ENCODE peak calls at places on chromosomes 16 and 17, in four cellular contexts. E is GM12878, D is heart left ventricle, L is spleen. X is an unnamed sample.

GRCh38 chr17:43140396-43141332 is 15.5 kb upstream of the BRCA1 start:
- DNase-seq in E (no peak), L (no peak), D (no peak), X (no peak)

GRCh38 chr17:19380551-19381284 is 2.4 kb downstream of the MAPK7 start:
- DNase-seq in L (peak; percentile 74), E (no peak), D (no peak), X (peak; percentile 82)

GRCh38 chr16:9159839-9160550 is 68.6 kb downstream of the HAPSTR1 start:
- DNase-seq in E (peak; percentile 4), D (peak; percentile 40), L (no peak), X (no peak)

GRCh38 chr16:24950275-24950674 is 64.9 kb downstream of the ARHGAP17 start:
- DNase-seq in L (no peak), E (no peak), D (no peak), X (no peak)

GRCh38 chr16:81405702-81406113 is 38.9 kb upstream of the CMIP start:
- DNase-seq in L (no peak), D (no peak), E (no peak), X (no peak)

GRCh38 chr16:84367297-84367680 is 1.0 kb upstream of the ATP2C2 start:
- DNase-seq in E (no peak), L (peak; percentile 82), D (no peak), X (no peak)

GRCh38 chr17:28816540-28816939 is 26.1 kb downstream of the FAM222B start:
- DNase-seq in E (no peak), L (no peak), D (no peak), X (no peak)

GRCh38 chr17:75853410-75853809 is 1.7 kb downstream of the WBP2 start:
- DNase-seq in D (no peak), L (no peak), E (no peak), X (no peak)

GRCh38 chr16:88740727-88741055 is 34.4 kb downstream of the CTU2 start:
- DNase-seq in E (no peak), D (no peak), L (no peak), X (no peak)

GRCh38 chr17:63568563-63568962 is 18.3 kb downstream of the DCAF7 start:
- DNase-seq in D (no peak), E (no peak), L (no peak), X (no peak)

GRCh38 chr17:32876414-32877163 is at the start of gene MYO1D:
- DNase-seq in L (peak; percentile 89), E (no peak), D (peak; percentile 54), X (peak; percentile 90)

GRCh38 chr16:5642470-5642869 is 544.9 kb upstream of the EEF2KMT start:
- DNase-seq in E (no peak), L (no peak), D (no peak), X (no peak)

GRCh38 chr17:347309-347708 is 5.3 kb downstream of the RPH3AL start:
- DNase-seq in D (no peak), E (no peak), L (peak; percentile 31), X (no peak)

GRCh38 chr17:65551641-65552040 is 9.8 kb downstream of the AXIN2 start:
- DNase-seq in L (peak; percentile 11), E (no peak), D (no peak), X (no peak)

GRCh38 chr17:75908201-75908600 is 3.5 kb upstream of the MRPL38 start:
- DNase-seq in L (no peak), D (peak; percentile 45), E (no peak), X (peak; percentile 72)

GRCh38 chr17:77372444-77373297 is 231.9 kb downstream of the SEC14L1 start:
- DNase-seq in E (no peak), D (peak; percentile 91), L (peak; percentile 95), X (peak; percentile 61)

GRCh38 chr17:56896968-56897359 is 16.9 kb downstream of the TRIM25 start:
- DNase-seq in L (no peak), D (no peak), E (no peak), X (peak; percentile 69)

GRCh38 chr17:68539536-68540469 is 27.6 kb downstream of the PRKAR1A start:
- DNase-seq in D (no peak), L (no peak), E (no peak), X (no peak)

GRCh38 chr17:56652608-56653007 is 59.1 kb downstream of the NOG start:
- DNase-seq in D (no peak), L (no peak), E (no peak), X (no peak)

GRCh38 chr17:66904760-66905637 is 59.5 kb upstream of the CACNG4 start:
- DNase-seq in D (peak; percentile 35), L (peak; percentile 38), E (no peak), X (no peak)

GRCh38 chr17:70780031-70780430 is 610.7 kb downstream of the KCNJ2 start:
- DNase-seq in L (no peak), E (no peak), D (no peak), X (no peak)

GRCh38 chr16:9033125-9033830 is 58.2 kb upstream of the HAPSTR1 start:
- DNase-seq in L (no peak), E (no peak), D (no peak), X (no peak)

GRCh38 chr16:89918453-89919347 is at the start of gene MC1R:
- DNase-seq in E (no peak), D (no peak), L (no peak), X (no peak)

GRCh38 chr16:19067349-19068236 is at the start of gene COQ7:
- DNase-seq in E (peak; percentile 96), L (peak; percentile 99), D (peak; percentile 99), X (peak; percentile 99)

GRCh38 chr17:1490643-1491405 is 1.7 kb downstream of the MYO1C start:
- DNase-seq in E (no peak), L (peak; percentile 94), D (peak; percentile 86), X (peak; percentile 93)
- TF ChIP-seq POLR2A in E (peak; percentile 84), L (no peak), D (peak; percentile 56), X (no peak)

DNA sequence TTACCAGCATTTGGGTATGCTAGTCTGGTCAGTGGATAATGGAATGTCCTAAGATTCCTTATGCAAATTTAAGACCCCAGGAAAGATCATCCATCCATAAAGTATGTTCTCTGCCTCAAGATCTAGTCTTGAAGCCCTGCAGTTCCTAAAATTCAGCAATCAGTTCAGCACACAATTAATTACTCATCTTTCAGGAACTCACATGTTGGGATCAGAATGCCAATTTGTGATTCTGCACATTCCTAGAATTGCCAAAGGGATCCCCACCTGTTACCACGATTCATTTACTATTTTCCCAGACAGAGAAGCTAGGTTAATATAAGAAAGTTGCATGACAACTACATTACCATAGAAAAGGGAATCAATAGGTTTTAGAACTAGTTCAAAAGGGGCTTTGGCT is 3.2 kb downstream of the OR2C1 start:
- DNase-seq in E (no peak), L (no peak), D (no peak), X (no peak)
- H3K4me3 ChIP-seq in E (no peak overlapping the region), L (no peak overlapping the region), D (no peak overlapping the region), X (no peak overlapping the region)

DNA sequence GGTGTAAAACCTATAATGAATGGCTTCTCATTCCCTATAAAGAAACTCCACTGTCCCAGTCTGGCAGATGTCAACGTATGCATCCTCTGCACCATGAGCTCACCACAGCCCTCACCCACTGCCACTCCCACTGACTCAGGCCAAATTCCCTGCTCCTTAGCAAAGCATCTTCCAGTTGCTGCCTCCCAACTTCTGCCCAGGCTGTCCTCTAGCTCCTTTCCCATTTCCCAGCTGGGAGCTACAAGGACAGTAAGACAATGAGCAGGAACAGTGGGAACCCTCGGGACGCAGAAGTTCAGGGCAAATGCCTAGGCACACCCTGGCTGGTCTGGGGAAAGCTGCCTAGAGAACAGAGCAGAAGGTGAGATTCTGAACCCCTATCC is 9.1 kb upstream of the THAP11 start:
- DNase-seq in L (no peak), E (no peak), D (no peak), X (no peak)
- TF ChIP-seq POLR2A in L (no peak), E (no peak), D (no peak), X (no peak)

DNA sequence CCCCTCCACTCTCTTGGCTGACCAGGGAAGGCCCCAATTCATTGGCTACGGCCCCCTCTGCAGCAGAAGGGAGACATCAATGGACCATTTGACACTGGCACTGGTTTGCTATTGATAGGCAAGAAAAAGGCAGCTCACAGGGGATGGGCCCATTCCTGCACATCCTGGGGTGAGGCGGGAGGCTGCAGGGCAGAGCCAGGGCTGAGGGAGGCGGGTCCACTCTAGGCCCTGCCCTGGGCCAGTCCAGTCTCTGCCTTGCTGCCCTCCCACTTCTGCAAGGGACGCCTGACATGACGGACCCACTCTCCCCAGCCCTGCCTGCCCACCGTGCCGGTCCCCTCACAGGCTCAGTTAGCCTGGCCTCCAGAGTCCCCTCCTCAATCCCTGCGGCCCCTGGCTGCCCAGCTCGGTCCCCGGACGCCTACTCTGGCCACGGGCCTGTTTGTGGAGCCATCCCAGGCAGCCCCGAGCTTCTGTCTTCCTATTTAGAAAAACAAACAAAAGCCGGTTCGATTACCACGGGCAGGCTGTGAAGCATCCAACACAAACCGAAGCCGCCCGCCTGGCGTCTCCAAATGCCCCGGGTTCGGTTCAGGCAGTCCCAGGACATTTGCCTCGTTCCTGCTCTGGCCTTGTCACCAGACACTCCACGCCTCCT is 160.7 kb downstream of the IRX5 start:
- DNase-seq in E (no peak), D (no peak), L (no peak), X (no peak)
- H3K4me3 ChIP-seq in E (no peak overlapping the region), D (no peak overlapping the region), L (no peak overlapping the region), X (no peak overlapping the region)

GRCh38 chr16:53054670-53055485 is at the start of gene CHD9:
- DNase-seq in D (peak; percentile 87), L (peak; percentile 95), E (peak; percentile 56), X (peak; percentile 96)

GRCh38 chr16:53056528-53056881 is 1.7 kb downstream of the CHD9 start:
- DNase-seq in D (no peak), E (no peak), L (no peak), X (no peak)

GRCh38 chr16:53055603-53056527 is 1.1 kb downstream of the CHD9 start:
- DNase-seq in E (no peak), D (peak; percentile 53), L (no peak), X (peak; percentile 47)

GRCh38 chr16:53053967-53054669 is 673 bp upstream of the CHD9 start:
- DNase-seq in D (peak; percentile 56), E (no peak), L (no peak), X (peak; percentile 91)

DNA sequence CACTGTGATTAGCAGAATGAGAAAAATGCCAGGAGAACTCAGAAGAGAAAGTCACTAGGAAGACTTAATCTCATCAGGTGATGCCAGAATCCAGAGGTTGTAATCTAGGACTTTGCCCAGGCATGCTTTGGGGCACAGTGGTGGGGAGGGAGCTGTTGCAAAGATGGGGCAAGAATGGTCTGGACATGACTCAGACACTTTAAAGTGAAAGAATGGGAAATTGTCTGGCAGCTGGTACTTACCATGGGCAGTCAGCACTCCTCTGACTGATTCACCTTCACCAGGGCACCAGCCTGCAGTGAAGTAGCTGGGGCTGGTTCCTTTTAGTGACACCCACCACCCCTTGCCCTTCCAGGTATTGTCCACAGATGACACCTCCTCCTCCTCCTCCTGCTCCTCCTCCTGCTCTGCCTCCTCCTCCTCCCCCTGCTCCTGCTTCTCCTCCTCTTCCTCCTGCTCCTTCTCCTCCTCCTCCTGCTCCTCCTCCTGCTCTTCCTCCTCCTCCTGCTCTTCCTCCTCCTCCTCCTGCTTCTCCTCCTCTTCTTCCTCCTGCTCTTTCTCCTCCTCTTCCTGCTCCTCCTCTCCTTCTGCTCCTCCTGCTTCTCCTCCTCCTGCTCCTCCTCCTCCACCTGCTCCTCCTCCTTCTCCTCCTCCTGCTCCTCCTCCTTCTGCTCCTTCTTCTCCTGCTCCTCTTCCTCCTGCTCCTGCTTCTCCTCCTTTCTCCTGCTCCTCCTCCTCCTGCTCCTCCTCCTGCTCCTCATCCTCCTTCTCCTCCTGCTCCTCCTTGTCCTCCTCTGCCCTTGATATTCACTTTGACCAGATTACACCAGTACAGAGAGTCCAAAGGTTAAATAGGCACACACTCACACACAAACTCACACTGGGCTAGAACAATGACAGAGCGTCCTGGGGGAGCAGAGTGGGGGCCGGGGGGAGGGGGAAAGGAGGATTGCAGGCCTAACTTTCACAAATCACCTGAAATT is at the start of gene CHD9NB:
- DNase-seq in E (no peak), D (no peak), L (no peak), X (peak; percentile 47)
- TF ChIP-seq POLR2A in E (no peak), D (no peak), L (no peak), X (no peak)